ENCODE peak calls at places on chromosomes 16 and 17, in eight cellular contexts. One of them, this sample, is unnamed. For H3K4me1, the result is how much of the 10 kb centered on the place peaks cover.

GRCh38 chr16:85479972-85480726 is 133.0 kb upstream of the GSE1 start:
- DNase-seq in IMR-90: no peak
- DNase-seq in A549: peak
- DNase-seq in thoracic aorta: no peak
- DNase-seq in cardiac muscle cell: peak
- DNase-seq in ovary: no peak
- DNase-seq in endodermal cell: peak
- DNase-seq in colonic mucosa: peak
- DNase-seq in this sample: peak

GRCh38 chr17:75268931-75269330 is 2.1 kb downstream of the MIF4GD start:
- DNase-seq in IMR-90: no peak
- DNase-seq in A549: no peak
- DNase-seq in thoracic aorta: no peak
- DNase-seq in cardiac muscle cell: no peak
- DNase-seq in ovary: no peak
- DNase-seq in endodermal cell: no peak
- DNase-seq in colonic mucosa: no peak
- DNase-seq in this sample: no peak

GRCh38 chr16:88367560-88367959 is 15.2 kb upstream of the ZNF469 start:
- DNase-seq in IMR-90: no peak
- DNase-seq in A549: no peak
- DNase-seq in thoracic aorta: no peak
- DNase-seq in cardiac muscle cell: no peak
- DNase-seq in ovary: no peak
- DNase-seq in endodermal cell: no peak
- DNase-seq in colonic mucosa: no peak
- DNase-seq in this sample: no peak

GRCh38 chr16:30748634-30749445 is 615 bp downstream of the PHKG2 start:
- DNase-seq in IMR-90: peak
- DNase-seq in A549: peak
- DNase-seq in thoracic aorta: no peak
- DNase-seq in cardiac muscle cell: peak
- DNase-seq in ovary: peak
- DNase-seq in endodermal cell: peak
- DNase-seq in colonic mucosa: peak
- DNase-seq in this sample: peak

GRCh38 chr16:23374721-23375120 is 72.6 kb downstream of the SCNN1B start:
- DNase-seq in IMR-90: no peak
- DNase-seq in A549: no peak
- DNase-seq in thoracic aorta: no peak
- DNase-seq in cardiac muscle cell: no peak
- DNase-seq in ovary: no peak
- DNase-seq in endodermal cell: no peak
- DNase-seq in colonic mucosa: peak
- DNase-seq in this sample: peak

GRCh38 chr17:1137465-1137894 is 42.3 kb downstream of the ABR start:
- DNase-seq in IMR-90: no peak
- DNase-seq in A549: peak
- DNase-seq in thoracic aorta: no peak
- DNase-seq in cardiac muscle cell: no peak
- DNase-seq in ovary: no peak
- DNase-seq in endodermal cell: peak
- DNase-seq in colonic mucosa: peak
- DNase-seq in this sample: peak

GRCh38 chr17:45675012-45675411 is 109.1 kb upstream of the CRHR1 start:
- DNase-seq in IMR-90: no peak
- DNase-seq in A549: no peak
- DNase-seq in thoracic aorta: no peak
- DNase-seq in cardiac muscle cell: no peak
- DNase-seq in ovary: no peak
- DNase-seq in endodermal cell: no peak
- DNase-seq in colonic mucosa: no peak
- DNase-seq in this sample: no peak

GRCh38 chr16:66382171-66382965 is 15.9 kb downstream of the CDH5 start:
- DNase-seq in IMR-90: peak
- DNase-seq in A549: peak
- DNase-seq in thoracic aorta: no peak
- DNase-seq in cardiac muscle cell: no peak
- DNase-seq in ovary: no peak
- DNase-seq in endodermal cell: peak
- DNase-seq in colonic mucosa: no peak
- DNase-seq in this sample: no peak

GRCh38 chr17:61571624-61572023 is 19.4 kb downstream of the NACA2 start:
- DNase-seq in IMR-90: no peak
- DNase-seq in A549: no peak
- DNase-seq in thoracic aorta: no peak
- DNase-seq in cardiac muscle cell: no peak
- DNase-seq in ovary: no peak
- DNase-seq in endodermal cell: no peak
- DNase-seq in colonic mucosa: no peak
- DNase-seq in this sample: no peak

GRCh38 chr17:30310562-30310961 is 18.8 kb upstream of the BLMH start:
- DNase-seq in IMR-90: no peak
- DNase-seq in A549: no peak
- DNase-seq in thoracic aorta: no peak
- DNase-seq in cardiac muscle cell: no peak
- DNase-seq in ovary: no peak
- DNase-seq in endodermal cell: no peak
- DNase-seq in colonic mucosa: no peak
- DNase-seq in this sample: no peak

GRCh38 chr16:89693289-89693731 is 6.8 kb downstream of the CDK10 start:
- DNase-seq in IMR-90: no peak
- DNase-seq in A549: no peak
- DNase-seq in thoracic aorta: no peak
- DNase-seq in cardiac muscle cell: no peak
- DNase-seq in ovary: no peak
- DNase-seq in endodermal cell: no peak
- DNase-seq in colonic mucosa: no peak
- DNase-seq in this sample: no peak

GRCh38 chr17:44909681-44910144 is 5.6 kb downstream of the GFAP start:
- DNase-seq in IMR-90: peak
- DNase-seq in A549: no peak
- DNase-seq in thoracic aorta: no peak
- DNase-seq in cardiac muscle cell: no peak
- DNase-seq in ovary: no peak
- DNase-seq in endodermal cell: peak
- DNase-seq in colonic mucosa: no peak
- DNase-seq in this sample: no peak

GRCh38 chr16:9090101-9090959 is 1.1 kb upstream of the HAPSTR1 start:
- DNase-seq in IMR-90: no peak
- DNase-seq in A549: no peak
- DNase-seq in thoracic aorta: no peak
- DNase-seq in cardiac muscle cell: peak
- DNase-seq in ovary: peak
- DNase-seq in endodermal cell: peak
- DNase-seq in colonic mucosa: peak
- DNase-seq in this sample: peak

GRCh38 chr16:66524601-66525164 is 25.2 kb downstream of the TK2 start:
- DNase-seq in IMR-90: no peak
- DNase-seq in A549: no peak
- DNase-seq in thoracic aorta: no peak
- DNase-seq in cardiac muscle cell: no peak
- DNase-seq in ovary: no peak
- DNase-seq in endodermal cell: peak
- DNase-seq in colonic mucosa: peak
- DNase-seq in this sample: peak

GRCh38 chr16:66614161-66614802 is 9.8 kb downstream of the CMTM3 start:
- DNase-seq in IMR-90: no peak
- DNase-seq in A549: no peak
- DNase-seq in thoracic aorta: no peak
- DNase-seq in cardiac muscle cell: no peak
- DNase-seq in ovary: no peak
- DNase-seq in endodermal cell: no peak
- DNase-seq in colonic mucosa: no peak
- DNase-seq in this sample: no peak

GRCh38 chr17:76333673-76334505 is 19.8 kb downstream of the PRPSAP1 start:
- DNase-seq in IMR-90: no peak
- DNase-seq in A549: no peak
- DNase-seq in thoracic aorta: no peak
- DNase-seq in cardiac muscle cell: no peak
- DNase-seq in ovary: no peak
- DNase-seq in endodermal cell: no peak
- DNase-seq in colonic mucosa: no peak
- DNase-seq in this sample: no peak

GRCh38 chr17:73566905-73567782 is 77.1 kb downstream of the SDK2 start:
- DNase-seq in IMR-90: no peak
- DNase-seq in A549: no peak
- DNase-seq in thoracic aorta: no peak
- DNase-seq in cardiac muscle cell: no peak
- DNase-seq in ovary: no peak
- DNase-seq in endodermal cell: peak
- DNase-seq in colonic mucosa: no peak
- DNase-seq in this sample: no peak

GRCh38 chr16:1429631-1430030 is 1.2 kb upstream of the PERCC1 start:
- DNase-seq in IMR-90: no peak
- DNase-seq in A549: no peak
- DNase-seq in thoracic aorta: no peak
- DNase-seq in cardiac muscle cell: no peak
- DNase-seq in ovary: no peak
- DNase-seq in endodermal cell: no peak
- DNase-seq in colonic mucosa: no peak
- DNase-seq in this sample: no peak

GRCh38 chr16:24980077-24980793 is 34.9 kb downstream of the ARHGAP17 start:
- DNase-seq in IMR-90: no peak
- DNase-seq in A549: no peak
- DNase-seq in thoracic aorta: no peak
- DNase-seq in cardiac muscle cell: no peak
- DNase-seq in ovary: no peak
- DNase-seq in endodermal cell: peak
- DNase-seq in colonic mucosa: no peak
- DNase-seq in this sample: no peak

GRCh38 chr17:8986295-8986694 is 20.8 kb upstream of the PIK3R5 start:
- DNase-seq in IMR-90: no peak
- DNase-seq in A549: no peak
- DNase-seq in thoracic aorta: no peak
- DNase-seq in cardiac muscle cell: no peak
- DNase-seq in ovary: no peak
- DNase-seq in endodermal cell: no peak
- DNase-seq in colonic mucosa: no peak
- DNase-seq in this sample: no peak
- TF ChIP-seq CTCF in IMR-90: no peak
- TF ChIP-seq CTCF in A549: peak
- TF ChIP-seq CTCF in thoracic aorta: no peak
- TF ChIP-seq CTCF in cardiac muscle cell: peak
- TF ChIP-seq CTCF in ovary: no peak
- TF ChIP-seq CTCF in endodermal cell: peak
- TF ChIP-seq CTCF in colonic mucosa: no peak
- TF ChIP-seq CTCF in this sample: no peak

DNA sequence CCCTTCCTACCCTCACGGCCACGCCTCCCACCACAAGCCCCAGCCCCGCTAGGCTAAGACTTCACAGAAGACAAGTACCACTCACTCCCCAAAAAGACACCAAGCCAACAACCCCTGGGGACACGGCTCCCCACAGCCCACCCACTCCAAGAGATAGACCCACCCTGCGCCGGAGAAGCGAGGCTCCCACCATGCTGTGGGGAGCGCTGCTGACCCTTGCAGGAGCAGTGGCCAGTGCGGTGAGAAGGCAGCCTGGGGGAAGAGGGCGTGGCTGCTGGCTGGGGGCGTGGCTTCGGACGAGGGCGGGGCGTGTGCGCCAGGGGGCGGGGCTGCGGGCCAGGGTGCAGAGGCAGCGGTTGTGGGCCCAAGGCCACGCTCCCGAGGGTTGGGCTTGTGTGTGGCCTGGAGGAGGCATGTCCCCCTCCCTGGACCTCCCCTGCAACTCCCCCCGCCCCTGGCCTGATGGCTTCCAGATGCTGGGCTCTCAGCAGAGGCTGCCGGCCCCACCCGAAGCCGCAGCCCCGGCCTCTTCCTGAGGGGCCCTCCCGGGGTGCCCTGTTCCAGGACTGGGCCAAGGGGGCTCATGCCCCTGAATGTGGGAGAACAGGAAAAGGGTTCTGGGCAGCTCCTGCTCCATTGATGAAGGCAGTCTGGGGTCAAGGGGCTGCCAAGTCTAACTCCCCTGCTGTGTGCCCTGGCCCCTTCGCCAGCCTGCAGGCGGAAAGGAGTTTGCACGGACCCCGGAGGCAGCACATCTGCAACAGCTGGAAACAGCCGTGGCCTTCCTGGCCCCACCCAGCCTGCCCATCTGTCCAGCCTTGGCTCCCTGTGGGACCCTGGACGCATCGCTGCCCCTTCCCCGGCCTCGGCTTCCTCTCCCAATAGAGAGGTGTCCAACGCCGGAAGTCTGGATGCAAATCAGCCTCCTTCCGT is 9.1 kb downstream of the TFAP4 start:
- DNase-seq in IMR-90: peak
- DNase-seq in A549: peak
- DNase-seq in thoracic aorta: no peak
- DNase-seq in cardiac muscle cell: peak
- DNase-seq in ovary: peak
- DNase-seq in endodermal cell: peak
- DNase-seq in colonic mucosa: peak
- DNase-seq in this sample: peak
- H3K4me1 ChIP-seq in IMR-90: under half
- H3K4me1 ChIP-seq in A549: under half
- H3K4me1 ChIP-seq in thoracic aorta: under half
- H3K4me1 ChIP-seq in cardiac muscle cell: under half
- H3K4me1 ChIP-seq in ovary: under half
- H3K4me1 ChIP-seq in endodermal cell: under half
- H3K4me1 ChIP-seq in colonic mucosa: under half
- H3K4me1 ChIP-seq in this sample: under half

GRCh38 chr17:6830383-6830986 is 1.0 kb downstream of the TEKT1 start:
- DNase-seq in IMR-90: no peak
- DNase-seq in A549: no peak
- DNase-seq in thoracic aorta: no peak
- DNase-seq in cardiac muscle cell: no peak
- DNase-seq in ovary: no peak
- DNase-seq in endodermal cell: no peak
- DNase-seq in colonic mucosa: no peak
- DNase-seq in this sample: no peak

DNA sequence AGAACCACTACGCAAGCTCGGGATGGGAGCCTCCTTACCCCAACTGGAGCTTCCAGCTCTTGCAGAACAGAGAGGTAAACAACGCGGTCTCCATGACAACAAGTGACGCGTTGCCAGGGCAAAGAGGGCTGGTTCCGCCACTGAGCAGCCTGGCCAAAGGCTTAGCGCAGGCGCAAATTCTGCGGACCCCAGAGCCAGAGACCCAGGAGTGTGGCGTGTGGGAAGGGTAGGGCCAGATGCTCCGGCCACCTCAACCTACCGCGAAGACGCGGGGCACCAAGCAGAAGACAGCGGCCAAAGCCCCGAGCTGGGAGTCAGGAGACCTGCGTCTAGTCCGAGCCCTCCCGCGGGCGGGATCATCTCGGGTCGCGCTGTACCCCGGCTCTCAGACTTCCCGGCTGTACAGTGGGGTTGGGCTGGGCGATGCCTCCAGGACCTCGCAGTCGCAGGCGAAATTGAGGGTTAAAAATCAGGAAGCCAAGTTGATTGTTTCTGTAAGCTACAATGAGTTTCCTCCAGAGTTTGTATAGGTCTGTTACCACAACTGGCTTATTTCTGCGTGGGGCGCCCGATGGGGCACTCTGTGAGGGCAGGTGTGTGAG is at the start of gene TEKT1:
- DNase-seq in IMR-90: peak
- DNase-seq in A549: peak
- DNase-seq in thoracic aorta: peak
- DNase-seq in cardiac muscle cell: peak
- DNase-seq in ovary: peak
- DNase-seq in endodermal cell: peak
- DNase-seq in colonic mucosa: peak
- DNase-seq in this sample: peak
- H3K27ac ChIP-seq in IMR-90: no peak
- H3K27ac ChIP-seq in A549: peak
- H3K27ac ChIP-seq in thoracic aorta: no peak
- H3K27ac ChIP-seq in cardiac muscle cell: no peak
- H3K27ac ChIP-seq in ovary: no peak
- H3K27ac ChIP-seq in endodermal cell: no peak
- H3K27ac ChIP-seq in colonic mucosa: no peak
- H3K27ac ChIP-seq in this sample: no peak

GRCh38 chr17:69677130-69677529 is 262.6 kb downstream of the MAP2K6 start:
- DNase-seq in IMR-90: no peak
- DNase-seq in A549: no peak
- DNase-seq in thoracic aorta: no peak
- DNase-seq in cardiac muscle cell: no peak
- DNase-seq in ovary: no peak
- DNase-seq in endodermal cell: no peak
- DNase-seq in colonic mucosa: no peak
- DNase-seq in this sample: no peak
- TF ChIP-seq CTCF in IMR-90: no peak
- TF ChIP-seq CTCF in A549: no peak
- TF ChIP-seq CTCF in thoracic aorta: no peak
- TF ChIP-seq CTCF in cardiac muscle cell: no peak
- TF ChIP-seq CTCF in ovary: no peak
- TF ChIP-seq CTCF in endodermal cell: no peak
- TF ChIP-seq CTCF in colonic mucosa: no peak
- TF ChIP-seq CTCF in this sample: no peak

This sample was measured in transverse colon.